ENCODE peak calls at places on chromosome 10, in four cellular contexts. J is upper lobe of right lung, V is HCT116, E is fibroblast of lung. G is an unnamed sample.

GRCh38 chr10:26067680-26068079 is 133.7 kb downstream of the MYO3A start:
- DNase-seq in J (no peak), V (no peak), E (no peak), G (no peak)

GRCh38 chr10:69961168-69961863 is 91.3 kb upstream of the MACROH2A2 start:
- DNase-seq in J (no peak), V (no peak), E (peak), G (no peak)

GRCh38 chr10:29542723-29543122 is 92.0 kb downstream of the SVIL start:
- DNase-seq in J (no peak), V (no peak), E (no peak), G (no peak)

GRCh38 chr10:100129424-100129823 is 47.8 kb upstream of the CPN1 start:
- DNase-seq in J (no peak), V (no peak), E (no peak), G (peak)

GRCh38 chr10:5575482-5576153 is 50.9 kb downstream of the CALML3 start:
- DNase-seq in J (peak), V (no peak), E (peak), G (peak)

GRCh38 chr10:104809288-104810090 is 168.4 kb downstream of the SORCS3 start:
- DNase-seq in J (no peak), V (peak), E (peak), G (no peak)

GRCh38 chr10:98339790-98340189 is 71.8 kb upstream of the LOXL4 start:
- DNase-seq in J (no peak), V (no peak), E (no peak), G (no peak)

GRCh38 chr10:34637419-34637911 is 177.6 kb downstream of the PARD3 start:
- DNase-seq in J (peak), V (peak), E (peak), G (peak)

GRCh38 chr10:35639021-35639521 is 3.0 kb downstream of the FZD8 start:
- DNase-seq in J (no peak), V (no peak), E (no peak), G (no peak)

GRCh38 chr10:118571123-118571522 is 24.3 kb downstream of the PRLHR start:
- DNase-seq in J (no peak), V (no peak), E (peak), G (no peak)

GRCh38 chr10:24771943-24772747 is 48.5 kb upstream of the ARHGAP21 start:
- DNase-seq in J (no peak), V (no peak), E (no peak), G (no peak)

GRCh38 chr10:32937824-32938482 is 20.1 kb downstream of the ITGB1 start:
- DNase-seq in J (no peak), V (no peak), E (peak), G (peak)

GRCh38 chr10:74704629-74705360 is 121.6 kb upstream of the KAT6B start:
- DNase-seq in J (no peak), V (no peak), E (peak), G (no peak)
- H3K4me3 ChIP-seq in J (no peak), V (no peak), E (no peak), G (no peak)

GRCh38 chr10:72511414-72511813 is 114.5 kb downstream of the MICU1 start:
- DNase-seq in J (no peak), V (no peak), E (no peak), G (no peak)
- H3K27ac ChIP-seq in J (no peak), V (no peak), E (no peak), G (peak)

GRCh38 chr10:131312261-131312801 is 810 bp upstream of the TCERG1L start:
- DNase-seq in J (no peak), V (no peak), E (no peak), G (peak)
- H3K4me3 ChIP-seq in J (no peak), V (no peak), E (no peak), G (peak)

GRCh38 chr10:124104011-124104627 is 10.7 kb upstream of the CHST15 start:
- DNase-seq in J (no peak), V (no peak), E (no peak), G (no peak)

GRCh38 chr10:124101351-124101750 is 8.0 kb upstream of the CHST15 start:
- DNase-seq in J (no peak), V (no peak), E (no peak), G (no peak)

GRCh38 chr10:124105594-124105993 is 12.2 kb upstream of the CHST15 start:
- DNase-seq in J (no peak), V (no peak), E (no peak), G (no peak)

GRCh38 chr10:124106241-124106905 is 13.0 kb upstream of the CHST15 start:
- DNase-seq in J (peak), V (peak), E (peak), G (no peak)

DNA sequence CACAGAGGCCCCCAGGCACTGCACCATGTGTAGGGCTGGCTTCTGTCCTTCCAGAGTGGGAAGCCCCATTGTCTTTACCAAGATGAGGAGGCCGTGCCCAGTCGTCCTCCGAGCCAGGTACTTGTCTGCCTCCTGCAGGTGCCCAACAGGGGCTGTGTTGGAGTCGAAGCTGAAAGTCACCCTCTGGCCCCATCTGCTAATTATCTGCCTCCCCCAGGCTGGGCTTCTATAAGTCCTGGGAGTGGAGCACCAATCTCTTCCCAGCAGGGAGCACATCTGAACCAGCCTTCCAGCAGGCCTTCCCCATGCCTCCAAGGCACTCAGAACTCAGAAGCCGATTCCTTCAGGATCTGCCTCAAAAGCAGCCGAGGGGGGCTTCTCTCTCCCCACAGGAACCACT is 11.6 kb upstream of the CHST15 start:
- DNase-seq in J (no peak), V (no peak), E (no peak), G (no peak)
- H3K27ac ChIP-seq in J (no peak), V (no peak), E (no peak), G (peak)

G was measured in spleen.